ENCODE peak calls at places on chromosome 1, in five cellular contexts. V, A, K, W and T are unnamed samples.

GRCh38 chr1:222618880-222619321 is 1.0 kb downstream of the MIA3 start:
- DNase-seq in W (no peak), A (no peak), V (peak; percentile 10), K (no peak), T (no peak)

GRCh38 chr1:154730986-154731489 is 123.1 kb upstream of the ADAR start:
- DNase-seq in K (no peak), W (no peak), V (no peak), A (peak; percentile 35), T (no peak)

GRCh38 chr1:161198206-161198876 is 513 bp downstream of the ADAMTS4 start:
- DNase-seq in V (no peak), K (no peak), A (peak; percentile 38), W (no peak), T (no peak)

GRCh38 chr1:57411262-57411661 is 12.6 kb downstream of the DAB1 start:
- DNase-seq in V (peak; percentile 86), K (no peak), A (no peak), W (no peak), T (no peak)

GRCh38 chr1:156858959-156859522 is at the start of gene INSRR:
- DNase-seq in A (no peak), W (no peak), K (no peak), V (no peak), T (no peak)

GRCh38 chr1:113479713-113480676 is 89.7 kb downstream of the MAGI3 start:
- DNase-seq in K (no peak), W (no peak), V (no peak), A (no peak), T (no peak)

GRCh38 chr1:35637401-35637809 is 3.9 kb downstream of the PSMB2 start:
- DNase-seq in K (no peak), V (peak; percentile 56), A (peak; percentile 48), W (peak; percentile 10), T (no peak)

GRCh38 chr1:194975913-194976312 is 1632.3 kb downstream of the KCNT2 start:
- DNase-seq in V (peak; percentile 26), K (no peak), A (no peak), W (no peak), T (no peak)